ENCODE peak calls at places on chromosomes 4 and X, in four cellular contexts. K is HepG2, A is HCT116, B is WTC11. C is an unnamed sample.

GRCh38 chr4:7313991-7314390 is 120.7 kb downstream of the PSAPL1 start:
- DNase-seq in A (no peak), B (no peak), K (no peak), C (no peak)

GRCh38 chr4:53497446-53498069 is 93.7 kb downstream of the LNX1 start:
- DNase-seq in B (peak), A (no peak), K (peak), C (no peak)

GRCh38 chr4:143363332-143363731 is 26.7 kb downstream of the GAB1 start:
- DNase-seq in A (no peak), K (no peak), B (no peak), C (no peak)

GRCh38 chr4:48909697-48910096 is 3.1 kb upstream of the OCIAD2 start:
- DNase-seq in B (no peak), K (no peak), A (peak), C (peak)

GRCh38 chr4:7664106-7664505 is 229.4 kb upstream of the PSAPL1 start:
- DNase-seq in A (no peak), K (no peak), B (no peak), C (no peak)

GRCh38 chr4:100286601-100287000 is 96.3 kb upstream of the DDIT4L start:
- DNase-seq in K (no peak), B (peak), A (no peak), C (no peak)

GRCh38 chrX:128287693-128288092 is 235.5 kb upstream of the ACTRT1 start:
- DNase-seq in K (no peak), A (no peak), B (no peak), C (no peak)

GRCh38 chr4:112173593-112174559 is 28.6 kb downstream of the FAM241A start:
- DNase-seq in A (peak), K (no peak), B (no peak), C (no peak)

GRCh38 chr4:67460574-67460973 is 84.7 kb downstream of the CENPC start:
- DNase-seq in B (no peak), K (no peak), A (no peak), C (no peak)

GRCh38 chr4:84931961-84932360 is 34.5 kb downstream of the WDFY3 start:
- DNase-seq in A (no peak), B (no peak), K (no peak), C (no peak)

GRCh38 chr4:80713409-80713808 is 317.1 kb upstream of the BMP3 start:
- DNase-seq in B (no peak), K (no peak), A (no peak), C (no peak)

GRCh38 chr4:20288846-20289512 is 37.3 kb downstream of the SLIT2 start:
- DNase-seq in B (no peak), A (no peak), K (no peak), C (no peak)

GRCh38 chr4:110793381-110793801 is 170.5 kb upstream of the PITX2 start:
- DNase-seq in K (no peak), A (peak), B (no peak), C (no peak)

GRCh38 chr4:38317238-38317637 is 346.8 kb upstream of the KLF3 start:
- DNase-seq in A (no peak), K (no peak), B (no peak), C (no peak)

GRCh38 chr4:174592985-174593335 is 70.7 kb upstream of the HPGD start:
- DNase-seq in K (no peak), B (no peak), A (no peak), C (no peak)

GRCh38 chr4:74654230-74654681 is 140.1 kb downstream of the BTC start:
- DNase-seq in B (no peak), A (peak), K (peak), C (no peak)

DNA sequence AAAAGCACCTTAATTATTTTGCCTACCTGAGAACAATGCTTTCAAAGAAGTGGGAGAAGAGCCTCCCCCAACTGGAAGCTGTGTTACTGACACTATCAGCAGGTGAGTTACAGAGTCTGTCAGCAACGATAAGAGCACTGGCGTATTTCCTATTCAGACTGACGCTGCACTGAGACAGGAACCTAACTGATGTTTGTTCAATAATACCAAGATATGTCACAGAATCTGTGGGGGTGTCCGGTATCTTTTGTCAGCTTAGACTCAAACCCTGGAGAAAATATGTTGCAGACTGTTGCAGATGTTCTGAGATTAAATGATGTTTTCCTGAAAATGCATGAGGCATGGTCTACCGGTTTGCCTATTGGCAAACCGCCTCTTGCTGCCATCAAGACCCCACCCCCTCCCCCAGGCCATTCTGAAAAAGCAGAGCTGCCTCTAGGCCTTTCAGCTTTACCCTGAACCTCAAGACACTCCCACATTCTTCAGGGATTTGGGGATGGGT is 115.2 kb upstream of the KIT start:
- DNase-seq in A (no peak), K (no peak), B (no peak), C (no peak)
- TF ChIP-seq ATF3 in A (no peak), K (no peak), B (no peak), C (no peak)

GRCh38 chr4:115972967-115973366 is 859.5 kb upstream of the NDST4 start:
- DNase-seq in K (no peak), A (no peak), B (no peak), C (no peak)
- TF ChIP-seq ATF3 in K (no peak), A (no peak), B (no peak), C (no peak)

GRCh38 chr4:137694138-137694537 is 161.8 kb upstream of the PCDH18 start:
- DNase-seq in K (no peak), A (no peak), B (no peak), C (no peak)
- TF ChIP-seq ATF3 in K (no peak), A (no peak), B (no peak), C (no peak)

GRCh38 chr4:37095925-37096324 is 148.6 kb upstream of the NWD2 start:
- DNase-seq in B (no peak), K (no peak), A (no peak), C (no peak)
- TF ChIP-seq ATF3 in B (no peak), K (no peak), A (no peak), C (no peak)

GRCh38 chr4:104615926-104616325 is 121.2 kb upstream of the CXXC4 start:
- DNase-seq in B (no peak), K (no peak), A (no peak), C (no peak)

GRCh38 chr4:104615496-104615895 is 120.8 kb upstream of the CXXC4 start:
- DNase-seq in A (no peak), B (no peak), K (no peak), C (no peak)

GRCh38 chr4:104616401-104616820 is 121.7 kb upstream of the CXXC4 start:
- DNase-seq in B (no peak), A (no peak), K (no peak), C (no peak)
- TF ChIP-seq ATF3 in B (no peak), A (no peak), K (no peak), C (no peak)

GRCh38 chr4:5713861-5714260 is 2.9 kb downstream of the EVC start:
- DNase-seq in K (no peak), A (no peak), B (no peak), C (no peak)

GRCh38 chr4:5717449-5718158 is 6.6 kb downstream of the EVC start:
- DNase-seq in K (peak), A (no peak), B (no peak), C (no peak)

GRCh38 chr4:5712931-5713330 is 1.9 kb downstream of the EVC start:
- DNase-seq in A (no peak), B (no peak), K (no peak), C (no peak)

GRCh38 chr4:5716391-5716790 is 5.4 kb downstream of the EVC start:
- DNase-seq in A (no peak), K (no peak), B (no peak), C (no peak)

GRCh38 chr4:5715357-5715756 is 4.4 kb downstream of the EVC start:
- DNase-seq in A (no peak), K (no peak), B (no peak), C (no peak)
- TF ChIP-seq ATF3 in A (no peak), K (no peak), B (no peak), C (no peak)

DNA sequence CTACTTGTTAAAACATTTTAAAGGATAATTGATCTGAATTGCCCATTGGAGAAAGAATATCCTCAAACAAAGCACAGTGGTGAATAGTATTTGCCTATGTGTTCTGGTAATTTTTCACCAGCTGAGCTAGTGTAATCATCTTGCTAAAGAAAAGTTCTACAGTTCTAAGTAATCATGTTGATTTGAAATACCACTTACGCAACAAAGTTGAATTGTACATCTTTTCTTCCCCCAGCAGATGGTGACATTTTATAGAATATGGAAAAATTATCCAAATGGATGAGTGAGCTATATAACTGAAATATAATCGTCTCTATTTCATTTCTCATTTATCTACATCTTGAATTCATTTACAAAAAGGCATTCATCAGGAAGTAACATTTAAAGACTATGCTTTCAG is 9.7 kb upstream of the ZNF674 start:
- DNase-seq in K (peak), B (no peak), A (no peak), C (no peak)
- TF ChIP-seq ATF3 in K (no peak), B (no peak), A (no peak), C (no peak)